ENCODE peak calls at places on chromosomes 7 and 10, in eight cellular contexts. One of them, this sample, is unnamed.

GRCh38 chr7:131908719-131909118 is 352.3 kb upstream of the PODXL start:
- DNase-seq in stimulated activated naive CD8-positive, alpha-beta T cell treated with anti-CD3 and anti-CD28 coated beads, Interleukin-15, Interleukin-2, amounts not matched to agents 100 U/mL and 50 U/mL, for 24 hours: no peak
- DNase-seq in A673: no peak
- DNase-seq in NCI-H2171: no peak
- DNase-seq in retina: no peak
- DNase-seq in BJ: no peak
- DNase-seq in NCI-H1105: no peak
- DNase-seq in NT2/D1: no peak
- DNase-seq in this sample: no peak

GRCh38 chr10:113232928-113233511 is 283.0 kb downstream of the TCF7L2 start:
- DNase-seq in stimulated activated naive CD8-positive, alpha-beta T cell treated with anti-CD3 and anti-CD28 coated beads, Interleukin-15, Interleukin-2, amounts not matched to agents 100 U/mL and 50 U/mL, for 24 hours: no peak
- DNase-seq in A673: no peak
- DNase-seq in NCI-H2171: no peak
- DNase-seq in retina: no peak
- DNase-seq in BJ: no peak
- DNase-seq in NCI-H1105: no peak
- DNase-seq in NT2/D1: no peak
- DNase-seq in this sample: no peak

GRCh38 chr7:144401490-144401889 is 2.0 kb downstream of the NOBOX start:
- DNase-seq in stimulated activated naive CD8-positive, alpha-beta T cell treated with anti-CD3 and anti-CD28 coated beads, Interleukin-15, Interleukin-2, amounts not matched to agents 100 U/mL and 50 U/mL, for 24 hours: no peak
- DNase-seq in A673: no peak
- DNase-seq in NCI-H2171: no peak
- DNase-seq in retina: no peak
- DNase-seq in BJ: no peak
- DNase-seq in NCI-H1105: no peak
- DNase-seq in NT2/D1: no peak
- DNase-seq in this sample: no peak

GRCh38 chr7:6380310-6381095 is 67.3 kb downstream of the DAGLB start:
- DNase-seq in stimulated activated naive CD8-positive, alpha-beta T cell treated with anti-CD3 and anti-CD28 coated beads, Interleukin-15, Interleukin-2, amounts not matched to agents 100 U/mL and 50 U/mL, for 24 hours: no peak
- DNase-seq in A673: no peak
- DNase-seq in NCI-H2171: no peak
- DNase-seq in retina: no peak
- DNase-seq in BJ: no peak
- DNase-seq in NCI-H1105: no peak
- DNase-seq in NT2/D1: no peak
- DNase-seq in this sample: no peak

GRCh38 chr10:69318997-69319727 is 40.9 kb downstream of the HK1 start:
- DNase-seq in stimulated activated naive CD8-positive, alpha-beta T cell treated with anti-CD3 and anti-CD28 coated beads, Interleukin-15, Interleukin-2, amounts not matched to agents 100 U/mL and 50 U/mL, for 24 hours: peak
- DNase-seq in A673: peak
- DNase-seq in NCI-H2171: no peak
- DNase-seq in retina: no peak
- DNase-seq in BJ: no peak
- DNase-seq in NCI-H1105: peak
- DNase-seq in NT2/D1: no peak
- DNase-seq in this sample: peak

GRCh38 chr10:114343623-114344306 is 60.5 kb downstream of the AFAP1L2 start:
- DNase-seq in stimulated activated naive CD8-positive, alpha-beta T cell treated with anti-CD3 and anti-CD28 coated beads, Interleukin-15, Interleukin-2, amounts not matched to agents 100 U/mL and 50 U/mL, for 24 hours: no peak
- DNase-seq in A673: no peak
- DNase-seq in NCI-H2171: no peak
- DNase-seq in retina: no peak
- DNase-seq in BJ: no peak
- DNase-seq in NCI-H1105: no peak
- DNase-seq in NT2/D1: no peak
- DNase-seq in this sample: no peak

GRCh38 chr10:78944658-78945333 is 124.0 kb upstream of the ZMIZ1 start:
- DNase-seq in stimulated activated naive CD8-positive, alpha-beta T cell treated with anti-CD3 and anti-CD28 coated beads, Interleukin-15, Interleukin-2, amounts not matched to agents 100 U/mL and 50 U/mL, for 24 hours: no peak
- DNase-seq in A673: no peak
- DNase-seq in NCI-H2171: no peak
- DNase-seq in retina: peak
- DNase-seq in BJ: peak
- DNase-seq in NCI-H1105: no peak
- DNase-seq in NT2/D1: peak
- DNase-seq in this sample: no peak

GRCh38 chr10:18279202-18279601 is 139.0 kb downstream of the CACNB2 start:
- DNase-seq in stimulated activated naive CD8-positive, alpha-beta T cell treated with anti-CD3 and anti-CD28 coated beads, Interleukin-15, Interleukin-2, amounts not matched to agents 100 U/mL and 50 U/mL, for 24 hours: no peak
- DNase-seq in A673: peak
- DNase-seq in NCI-H2171: no peak
- DNase-seq in retina: no peak
- DNase-seq in BJ: no peak
- DNase-seq in NCI-H1105: no peak
- DNase-seq in NT2/D1: no peak
- DNase-seq in this sample: no peak

GRCh38 chr10:18875480-18875879 is 173.1 kb upstream of the MALRD1 start:
- DNase-seq in stimulated activated naive CD8-positive, alpha-beta T cell treated with anti-CD3 and anti-CD28 coated beads, Interleukin-15, Interleukin-2, amounts not matched to agents 100 U/mL and 50 U/mL, for 24 hours: no peak
- DNase-seq in A673: no peak
- DNase-seq in NCI-H2171: no peak
- DNase-seq in retina: no peak
- DNase-seq in BJ: no peak
- DNase-seq in NCI-H1105: no peak
- DNase-seq in NT2/D1: no peak
- DNase-seq in this sample: no peak

GRCh38 chr10:94088926-94089381 is 95.2 kb downstream of the PLCE1 start:
- DNase-seq in stimulated activated naive CD8-positive, alpha-beta T cell treated with anti-CD3 and anti-CD28 coated beads, Interleukin-15, Interleukin-2, amounts not matched to agents 100 U/mL and 50 U/mL, for 24 hours: no peak
- DNase-seq in A673: peak
- DNase-seq in NCI-H2171: no peak
- DNase-seq in retina: no peak
- DNase-seq in BJ: no peak
- DNase-seq in NCI-H1105: no peak
- DNase-seq in NT2/D1: no peak
- DNase-seq in this sample: no peak

GRCh38 chr7:114508096-114508495 is 93.5 kb downstream of the FOXP2 start:
- DNase-seq in stimulated activated naive CD8-positive, alpha-beta T cell treated with anti-CD3 and anti-CD28 coated beads, Interleukin-15, Interleukin-2, amounts not matched to agents 100 U/mL and 50 U/mL, for 24 hours: no peak
- DNase-seq in A673: no peak
- DNase-seq in NCI-H2171: no peak
- DNase-seq in retina: no peak
- DNase-seq in BJ: no peak
- DNase-seq in NCI-H1105: no peak
- DNase-seq in NT2/D1: no peak
- DNase-seq in this sample: no peak